ENCODE peak calls at places on chromosomes 13 and 19, in four cellular contexts. M, C, F and X are unnamed samples.

GRCh38 chr19:33546656-33547055 is 25.1 kb upstream of the PEPD start:
- DNase-seq in F (no peak), C (no peak), M (no peak), X (no peak)

GRCh38 chr13:99119686-99120085 is 81.0 kb upstream of the UBAC2 start:
- DNase-seq in F (no peak), M (no peak), C (peak), X (no peak)

GRCh38 chr19:1206733-1207301 is 1.2 kb downstream of the STK11 start:
- DNase-seq in F (peak), M (no peak), C (peak), X (no peak)

GRCh38 chr19:31546561-31546960 is 197.3 kb upstream of the TSHZ3 start:
- DNase-seq in C (no peak), F (no peak), M (no peak), X (no peak)

GRCh38 chr19:8321760-8322637 is 703 bp downstream of the RPS28 start:
- DNase-seq in C (no peak), M (no peak), F (no peak), X (no peak)

GRCh38 chr13:31207630-31208549 is 8.1 kb downstream of the B3GLCT start:
- DNase-seq in F (no peak), M (no peak), C (no peak), X (no peak)

GRCh38 chr13:36431204-36432105 is 840 bp upstream of the CCNA1 start:
- DNase-seq in C (no peak), F (no peak), M (no peak), X (no peak)

GRCh38 chr19:31497709-31498108 is 148.5 kb upstream of the TSHZ3 start:
- DNase-seq in M (no peak), C (no peak), F (no peak), X (no peak)

GRCh38 chr19:28485300-28485699 is 727.7 kb downstream of the UQCRFS1 start:
- DNase-seq in F (peak), C (no peak), M (peak), X (peak)

GRCh38 chr19:31312004-31312403 is 37.2 kb downstream of the TSHZ3 start:
- DNase-seq in C (no peak), F (no peak), M (peak), X (no peak)

GRCh38 chr13:52158629-52159158 is 703 bp downstream of the NEK3 start:
- DNase-seq in F (peak), C (peak), M (no peak), X (no peak)

GRCh38 chr13:36332986-36333385 is 13.2 kb downstream of the SPART start:
- DNase-seq in F (no peak), M (no peak), C (no peak), X (no peak)

GRCh38 chr19:34254552-34255432 is at the start of gene GARRE1:
- DNase-seq in M (no peak), F (peak), C (peak), X (peak)

GRCh38 chr19:40862785-40863184 is 12.5 kb upstream of the CYP2A6 start:
- DNase-seq in F (no peak), M (no peak), C (peak), X (no peak)

GRCh38 chr13:113820813-113821651 is 42.8 kb downstream of the GAS6 start:
- DNase-seq in M (peak), C (peak), F (peak), X (peak)

GRCh38 chr19:57599377-57599760 is 316 bp upstream of the ZNF530 start:
- DNase-seq in C (no peak), M (no peak), F (no peak), X (no peak)

DNA sequence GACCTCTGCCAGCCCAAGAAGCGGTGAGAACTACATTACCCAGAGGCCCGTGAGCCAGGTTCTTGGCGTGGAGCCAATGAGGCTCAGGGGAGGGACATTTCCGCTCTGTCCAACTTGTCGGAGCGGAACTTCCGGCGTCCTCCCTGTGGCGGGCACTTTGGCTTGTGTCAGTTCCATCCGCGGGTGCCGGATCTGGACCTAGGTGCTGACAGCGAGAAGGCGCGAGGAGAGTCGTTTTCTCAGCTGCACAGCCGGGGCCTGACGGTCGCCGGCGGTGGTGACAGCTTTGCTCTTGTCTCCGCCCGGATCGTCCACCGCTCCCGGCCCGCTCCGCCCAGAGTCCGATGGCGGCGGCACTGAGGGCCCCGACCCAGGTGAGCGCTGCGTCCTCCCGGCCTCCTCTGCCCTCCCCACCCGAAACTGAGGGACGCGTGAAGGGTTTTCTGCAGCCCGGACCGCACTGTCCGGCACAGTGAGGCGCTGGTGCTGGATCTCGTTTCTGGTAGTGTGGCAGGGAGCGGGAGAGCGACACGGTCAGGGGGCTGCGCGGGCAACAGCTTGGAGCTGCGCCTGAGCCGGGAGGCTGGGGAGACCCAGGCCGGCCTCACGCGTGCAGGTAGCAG is at the start of gene ZNF530:
- DNase-seq in C (peak), F (peak), M (peak), X (peak)
- TF ChIP-seq POLR2A in C (no peak), F (no peak), M (no peak), X (peak)

GRCh38 chr19:5990289-5990797 is 12.4 kb upstream of the RANBP3 start:
- DNase-seq in M (no peak), C (peak), F (no peak), X (no peak)

GRCh38 chr19:5988520-5989387 is 10.8 kb upstream of the RANBP3 start:
- DNase-seq in F (no peak), C (no peak), M (no peak), X (no peak)

GRCh38 chr19:5985098-5985783 is 7.3 kb upstream of the RANBP3 start:
- DNase-seq in M (no peak), F (no peak), C (no peak), X (no peak)

GRCh38 chr19:5989388-5990074 is 11.6 kb upstream of the RANBP3 start:
- DNase-seq in F (no peak), M (no peak), C (no peak), X (no peak)

DNA sequence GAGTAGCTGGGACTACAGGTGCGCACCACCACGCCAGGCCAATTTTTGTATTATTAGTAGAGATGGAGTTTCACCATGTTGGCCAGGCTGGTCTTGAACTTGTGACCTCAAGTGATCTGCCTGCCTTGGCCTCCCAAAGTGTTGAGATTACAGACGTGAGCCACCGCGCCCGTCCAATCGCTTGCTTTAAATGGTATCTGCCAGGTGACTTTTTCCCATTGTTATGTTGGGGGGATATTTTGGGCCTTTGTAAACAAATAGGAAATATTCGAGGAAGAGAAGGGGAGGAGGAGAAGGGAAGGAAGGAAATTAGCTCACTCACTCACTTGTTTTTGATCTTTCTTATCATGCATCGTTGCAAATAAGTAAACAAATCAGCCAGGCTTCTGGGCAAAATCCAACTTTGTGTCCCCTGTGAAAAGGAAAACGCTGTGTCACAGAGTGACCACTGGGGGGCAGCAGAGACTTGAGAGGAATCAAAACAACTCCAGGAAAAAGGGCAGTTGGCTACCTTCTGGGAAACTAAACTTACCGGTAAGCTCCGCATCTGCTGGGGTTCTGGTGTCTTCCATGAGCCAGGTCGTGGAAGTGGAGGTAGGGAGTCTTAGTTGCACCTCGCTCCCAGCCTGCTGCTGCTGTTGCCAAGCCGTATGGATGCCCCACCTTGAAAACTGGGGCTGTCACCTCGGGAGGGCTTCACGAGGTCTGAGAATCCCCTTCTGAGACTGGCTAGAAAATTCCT is 9.3 kb upstream of the RANBP3 start:
- DNase-seq in M (peak), C (peak), F (peak), X (peak)
- H3K4me3 ChIP-seq in M (peak), C (peak), F (peak), X (no peak)

DNA sequence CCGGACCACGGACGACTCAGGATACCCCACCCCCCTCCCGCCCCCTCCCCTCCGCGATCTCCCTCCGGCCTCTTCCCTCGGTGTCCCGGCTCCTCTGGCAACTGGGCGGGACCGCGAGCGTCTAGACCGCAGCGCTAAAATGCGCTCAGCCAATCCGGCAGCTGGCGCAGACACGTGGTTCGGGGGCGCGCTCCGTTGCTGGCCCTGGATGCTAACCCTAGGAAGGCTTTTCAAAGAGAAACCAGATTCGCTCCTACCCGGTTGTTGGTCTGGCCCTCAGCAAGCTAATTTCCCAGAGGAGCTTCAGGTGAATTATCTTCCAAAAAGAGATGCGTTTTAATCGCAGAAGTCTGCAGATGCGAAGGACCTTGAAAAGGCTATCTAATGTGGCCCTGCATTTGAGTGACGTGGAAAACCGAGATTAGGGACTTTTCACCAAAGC is at the start of gene DZIP1:
- DNase-seq in C (peak), M (peak), F (peak), X (peak)
- TF ChIP-seq POLR2A in C (peak), M (peak), F (no peak), X (peak)

GRCh38 chr19:17322854-17323253 is 11.8 kb downstream of the ANO8 start:
- DNase-seq in M (no peak), F (no peak), C (no peak), X (no peak)

GRCh38 chr19:17324357-17325114 is 10.1 kb downstream of the ANO8 start:
- DNase-seq in F (no peak), C (no peak), M (no peak), X (no peak)

GRCh38 chr19:17321655-17322489 is 12.5 kb downstream of the DDA1 start:
- DNase-seq in C (no peak), F (no peak), M (no peak), X (no peak)

GRCh38 chr19:17323973-17324327 is 10.7 kb downstream of the ANO8 start:
- DNase-seq in M (no peak), F (no peak), C (no peak), X (no peak)

GRCh38 chr19:17323274-17323972 is 11.2 kb downstream of the ANO8 start:
- DNase-seq in C (no peak), M (no peak), F (no peak), X (no peak)
- H3K4me3 ChIP-seq in C (no peak), M (no peak), F (no peak), X (no peak)

DNA sequence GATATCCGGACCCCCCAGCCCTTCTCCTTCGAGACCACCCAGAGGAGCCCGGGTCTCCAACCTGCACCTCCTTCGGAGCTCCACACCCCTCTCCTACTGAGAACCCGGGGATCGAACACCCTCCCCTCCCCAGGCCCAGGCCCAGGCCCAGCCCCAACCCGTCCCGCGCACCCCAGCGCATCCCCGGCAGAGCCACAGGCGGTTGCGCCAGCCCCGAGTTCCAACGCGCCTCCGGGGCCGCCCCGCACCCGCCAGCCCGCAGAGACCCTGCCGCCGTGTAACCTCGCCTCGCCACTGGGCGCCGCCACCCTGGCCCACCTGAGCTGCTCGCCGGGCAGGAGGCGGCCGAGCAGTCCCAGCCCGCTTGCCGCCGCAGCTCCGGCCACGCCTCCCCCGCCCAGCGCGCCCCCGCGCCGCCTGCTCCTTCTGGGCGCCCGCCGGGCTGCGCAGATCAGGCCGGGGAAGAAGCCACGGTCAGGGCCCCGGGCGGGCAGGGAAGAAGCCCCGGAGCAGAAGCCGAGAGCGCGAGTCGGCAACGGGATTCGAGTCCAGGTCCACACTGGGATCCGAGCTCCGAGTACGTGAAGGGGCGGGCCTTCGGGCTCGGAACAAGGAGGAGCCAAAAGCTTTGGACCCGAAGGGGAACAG is at the start of gene MBOAT7:
- DNase-seq in M (no peak), C (no peak), F (no peak), X (no peak)
- TF ChIP-seq POLR2A in M (peak), C (peak), F (peak), X (peak)

DNA sequence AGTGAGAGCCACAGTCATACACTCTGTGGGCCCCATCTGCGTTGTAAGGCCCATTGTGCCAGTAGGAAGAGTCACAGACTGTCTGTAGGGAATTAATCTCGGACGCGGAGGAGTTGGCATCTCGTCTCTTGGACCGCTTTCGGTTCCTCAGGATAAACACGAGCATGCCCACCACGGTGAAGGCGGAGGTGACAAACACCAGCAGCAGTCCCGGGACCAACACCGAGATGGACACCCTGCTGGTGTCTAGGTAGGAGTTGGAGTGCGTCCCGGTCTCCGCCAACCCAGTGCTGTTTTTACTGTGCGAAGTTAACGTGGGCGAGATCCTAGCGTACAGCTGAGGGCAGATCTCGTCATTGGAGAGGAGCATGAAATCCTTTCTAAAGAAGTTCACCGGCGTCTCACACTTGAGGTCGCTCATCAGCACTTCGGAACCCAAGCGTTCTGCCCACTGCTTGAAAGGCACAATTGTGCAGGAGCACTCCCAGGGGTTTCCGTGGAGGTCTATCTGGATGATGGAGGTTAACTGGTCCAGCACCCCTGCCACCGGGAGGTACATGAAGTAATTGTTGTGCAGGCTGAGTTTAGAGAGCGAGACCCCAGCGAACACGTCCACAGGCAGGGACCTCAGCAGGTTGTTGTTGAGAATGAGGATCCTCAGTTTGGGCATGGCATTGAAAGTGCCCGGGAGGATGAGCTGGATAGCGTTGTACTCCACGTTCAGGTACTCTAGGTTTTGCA is 2.7 kb downstream of the SLITRK1 start:
- DNase-seq in F (no peak), C (no peak), M (no peak), X (peak)
- H3K4me3 ChIP-seq in F (no peak), C (no peak), M (no peak), X (no peak)

GRCh38 chr19:44207126-44207803 is 5.1 kb upstream of the ZNF227 start:
- DNase-seq in M (peak), F (peak), C (peak), X (peak)

GRCh38 chr19:44212865-44213346 is 574 bp downstream of the ZNF227 start:
- DNase-seq in C (peak), F (no peak), M (no peak), X (no peak)

GRCh38 chr19:44212250-44212864 is at the start of gene ZNF227:
- DNase-seq in C (peak), F (peak), M (peak), X (peak)
- TF ChIP-seq POLR2A in C (peak), F (peak), M (peak), X (peak)

DNA sequence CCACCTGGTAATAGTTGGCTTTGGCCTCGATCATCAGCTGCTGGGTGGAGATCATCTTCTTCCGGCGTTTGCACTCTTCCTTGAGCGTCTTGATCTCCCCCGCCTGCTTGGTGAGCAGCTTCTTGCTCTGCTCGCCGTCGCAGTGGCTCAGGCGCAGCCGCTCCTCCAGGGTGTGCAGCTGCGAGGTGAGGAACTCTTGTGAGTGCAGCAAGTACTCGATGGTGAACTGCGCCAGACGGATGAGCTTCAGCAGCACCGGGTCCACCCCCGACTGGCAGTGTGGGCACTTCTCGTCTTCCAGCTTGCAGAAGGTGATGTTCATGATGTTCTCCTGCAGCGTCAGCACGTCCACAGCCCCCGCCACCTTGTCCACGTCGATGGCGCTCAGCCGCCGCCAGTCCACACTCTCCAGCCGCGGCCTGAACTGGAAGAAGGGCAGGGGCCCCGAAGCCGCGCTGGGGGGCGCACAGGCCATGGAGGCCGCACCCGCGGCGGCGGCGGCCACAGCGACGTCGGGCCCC is 3.2 kb downstream of the DZIP1 start:
- DNase-seq in M (peak), F (peak), C (peak), X (no peak)
- H3K4me3 ChIP-seq in M (peak), F (peak), C (no peak), X (no peak)